ENCODE peak calls at places on chromosomes 4 and X, in nine cellular contexts. F, K, J, M, Y, V, O, G and S are unnamed samples.

GRCh38 chrX:90883479-90883878 is 551.2 kb upstream of the PABPC5 start:
- DNase-seq in O (no peak), M (no peak), V (no peak), J (no peak), G (no peak), K (no peak), Y (no peak), F (no peak), S (no peak)

GRCh38 chr4:119498520-119498919 is 130.1 kb downstream of the PDE5A start:
- DNase-seq in K (no peak), G (no peak), M (no peak), J (peak; percentile 86), O (peak; percentile 62), V (no peak), Y (no peak), F (no peak), S (no peak)

GRCh38 chrX:105307762-105308161 is 87.3 kb upstream of the TEX13A start:
- DNase-seq in F (no peak), G (no peak), O (peak; percentile 5), M (no peak), Y (no peak), K (no peak), V (no peak), J (no peak), S (no peak)

GRCh38 chr4:1851575-1852415 is 4.2 kb downstream of the LETM1 start:
- DNase-seq in J (no peak), O (peak; percentile 13), M (no peak), G (no peak), V (no peak), Y (no peak), K (no peak), F (no peak), S (no peak)

GRCh38 chr4:9703391-9703790 is 78.0 kb upstream of the DRD5 start:
- DNase-seq in G (peak; percentile 24), Y (peak; percentile 71), F (peak; percentile 84), O (peak; percentile 45), J (peak; percentile 73), K (peak; percentile 63), V (peak; percentile 68), M (peak; percentile 85), S (peak; percentile 65)

GRCh38 chr4:98293089-98293887 is 32.1 kb downstream of the RAP1GDS1 start:
- DNase-seq in K (no peak), V (no peak), M (no peak), F (no peak), J (no peak), Y (no peak), O (peak; percentile 63), G (no peak), S (no peak)

GRCh38 chrX:69133561-69134542 is 31.4 kb downstream of the PJA1 start:
- DNase-seq in G (no peak), V (no peak), K (no peak), O (peak; percentile 84), J (no peak), Y (peak; percentile 75), M (no peak), F (no peak), S (no peak)

GRCh38 chr4:110617095-110617494 is 5.8 kb downstream of the PITX2 start:
- DNase-seq in G (no peak), Y (no peak), J (no peak), O (no peak), M (no peak), V (no peak), K (no peak), F (no peak), S (no peak)

GRCh38 chr4:145130130-145130529 is 32.0 kb downstream of the ABCE1 start:
- DNase-seq in M (no peak), J (no peak), Y (no peak), V (no peak), F (no peak), G (no peak), O (no peak), K (no peak), S (no peak)

DNA sequence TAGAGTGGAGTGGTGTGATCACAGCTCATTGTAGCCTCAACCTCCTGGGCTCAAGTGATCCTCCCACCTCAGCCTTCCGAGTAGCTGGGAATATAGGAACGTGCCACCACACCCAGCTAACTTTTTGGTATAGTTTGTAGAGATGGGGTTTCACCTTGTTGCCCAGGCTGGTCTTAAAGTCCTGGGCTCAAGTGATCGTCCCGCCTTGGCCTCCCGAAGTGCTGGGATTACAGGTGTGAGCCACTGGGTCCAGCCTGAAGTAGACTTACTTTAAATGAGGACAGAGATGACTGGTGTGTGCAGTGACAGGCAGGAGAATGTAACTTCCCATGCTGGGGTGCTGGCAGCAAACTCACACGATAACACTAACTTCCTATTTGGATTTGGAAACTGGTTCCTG is 95.8 kb downstream of the GATB start:
- DNase-seq in V (no peak), J (no peak), M (no peak), K (no peak), F (no peak), O (no peak), Y (no peak), G (no peak), S (no peak)
- H3K4me1 ChIP-seq in V (no peaks in the 10 kb centered on the region), J (no peaks in the 10 kb centered on the region), M (no peaks in the 10 kb centered on the region), K (peaks cover 1% of the 10 kb centered on the region), F (no peaks in the 10 kb centered on the region), O (peaks cover 11% of the 10 kb centered on the region), Y (peaks cover 5% of the 10 kb centered on the region), G (no peaks in the 10 kb centered on the region), S (no peaks in the 10 kb centered on the region)

GRCh38 chr4:385934-386707 is 48.5 kb downstream of the ZNF141 start:
- DNase-seq in M (no peak), F (no peak), V (no peak), G (no peak), J (no peak), O (no peak), K (no peak), Y (no peak), S (no peak)
- H3K9me3 ChIP-seq in M (no peaks in the 10 kb centered on the region), F (peaks cover 71% of the 10 kb centered on the region), V (peaks cover 98% of the 10 kb centered on the region), G (peaks cover 98% of the 10 kb centered on the region), J (peaks cover 92% of the 10 kb centered on the region), O (peaks cover 2% of the 10 kb centered on the region), K (peaks cover 74% of the 10 kb centered on the region), Y (no peaks in the 10 kb centered on the region), S (peaks cover 20% of the 10 kb centered on the region)

DNA sequence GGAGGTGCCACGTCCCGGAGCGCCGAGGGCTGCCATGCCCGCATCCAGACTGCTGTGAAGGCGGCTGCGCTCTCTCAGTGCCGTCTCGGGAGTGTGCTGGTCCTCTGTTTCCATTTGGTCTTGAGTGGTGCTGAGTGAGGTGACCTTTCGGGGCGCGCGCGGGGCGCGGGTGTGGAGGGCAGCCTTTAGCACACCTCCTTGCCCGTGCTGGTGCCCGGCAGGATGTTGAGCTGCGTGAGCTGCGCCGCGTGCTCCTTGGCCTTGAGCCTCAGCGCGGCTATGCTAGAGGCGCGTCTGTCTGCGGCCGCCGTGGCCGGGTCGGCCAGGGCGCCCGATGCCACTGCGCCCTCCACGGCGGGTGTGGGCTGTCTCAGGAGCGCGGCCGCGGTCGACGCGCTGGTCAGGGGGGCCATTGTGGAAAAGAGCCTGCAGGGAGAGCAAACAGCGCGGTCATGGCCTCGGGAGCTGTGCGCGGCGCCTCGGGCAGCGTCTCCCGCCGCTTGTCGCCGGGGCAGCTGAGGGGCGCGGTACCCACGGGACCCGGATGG is 11.2 kb downstream of the ARX start:
- DNase-seq in G (no peak), O (no peak), J (no peak), F (no peak), M (no peak), V (no peak), K (no peak), Y (peak; percentile 47), S (no peak)
- H3K27me3 ChIP-seq in G (peaks cover 98% of the 10 kb centered on the region), O (peaks cover 100% of the 10 kb centered on the region), J (peaks cover 61% of the 10 kb centered on the region), F (peaks cover 43% of the 10 kb centered on the region), M (peaks cover 16% of the 10 kb centered on the region), V (peaks cover 53% of the 10 kb centered on the region), K (no peaks in the 10 kb centered on the region), Y (peaks cover 100% of the 10 kb centered on the region), S (no peaks in the 10 kb centered on the region)

GRCh38 chrX:39758791-39759525 is 338.8 kb downstream of the BCOR start:
- DNase-seq in Y (no peak), M (no peak), F (no peak), K (no peak), O (no peak), G (no peak), J (peak; percentile 78), V (no peak), S (no peak)
- H3K4me1 ChIP-seq in Y (peaks cover 21% of the 10 kb centered on the region), M (no peaks in the 10 kb centered on the region), F (peaks cover 2% of the 10 kb centered on the region), K (no peaks in the 10 kb centered on the region), O (peaks cover 10% of the 10 kb centered on the region), G (no peaks in the 10 kb centered on the region), J (peaks cover 30% of the 10 kb centered on the region), V (peaks cover 5% of the 10 kb centered on the region), S (peaks cover 4% of the 10 kb centered on the region)

DNA sequence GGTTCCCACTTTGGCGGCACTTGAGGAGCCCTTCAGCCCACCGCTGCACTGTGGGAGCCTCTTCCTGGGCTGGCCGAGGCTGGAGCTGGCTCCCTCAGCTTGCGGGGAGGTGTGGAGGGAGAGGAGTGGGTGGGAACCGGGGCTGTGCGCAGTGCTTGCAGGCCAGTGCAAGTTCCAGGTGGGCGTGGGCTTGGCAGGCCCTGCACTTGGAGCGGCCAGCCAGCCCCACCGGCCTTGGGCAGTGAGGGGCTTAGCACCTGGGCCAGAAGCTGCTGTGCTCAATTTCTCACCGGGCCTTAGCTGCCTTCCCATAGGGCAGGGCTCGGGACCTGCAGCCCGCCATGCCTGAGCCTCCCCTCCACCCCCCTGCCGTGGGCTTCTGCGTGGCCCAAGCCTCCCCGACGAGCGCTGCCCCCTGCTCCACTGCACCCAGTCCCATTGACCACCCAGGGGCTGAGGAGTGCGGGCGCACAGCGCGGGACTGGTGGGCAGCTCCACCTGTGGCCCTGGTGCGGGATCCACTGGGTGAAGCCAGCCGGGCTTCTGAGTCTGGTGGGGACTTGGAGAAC is 474.3 kb downstream of the MID1IP1 start:
- DNase-seq in Y (no peak), V (no peak), K (no peak), M (no peak), O (no peak), J (no peak), F (no peak), G (no peak), S (no peak)
- H3K9me3 ChIP-seq in Y (peaks cover 7% of the 10 kb centered on the region), V (no peaks in the 10 kb centered on the region), K (no peaks in the 10 kb centered on the region), M (no peaks in the 10 kb centered on the region), O (no peaks in the 10 kb centered on the region), J (peaks cover 1% of the 10 kb centered on the region), F (no peaks in the 10 kb centered on the region), G (peaks cover 22% of the 10 kb centered on the region), S (no peaks in the 10 kb centered on the region)

GRCh38 chr4:165872443-165873297 is at the start of gene TLL1:
- DNase-seq in G (no peak), M (no peak), F (no peak), K (no peak), O (peak; percentile 55), J (no peak), V (no peak), Y (peak; percentile 42), S (no peak)
- H3K27me3 ChIP-seq in G (peaks cover 5% of the 10 kb centered on the region), M (no peaks in the 10 kb centered on the region), F (peaks cover 37% of the 10 kb centered on the region), K (peaks cover 4% of the 10 kb centered on the region), O (peaks cover 72% of the 10 kb centered on the region), J (peaks cover 4% of the 10 kb centered on the region), V (peaks cover 38% of the 10 kb centered on the region), Y (peaks cover 89% of the 10 kb centered on the region), S (no peaks in the 10 kb centered on the region)